ENCODE peak calls at places on chromosome 7, in four cellular contexts. One of them, this sample, is unnamed.

GRCh38 chr7:36565792-36566356 is 158.4 kb downstream of the AOAH start:
- DNase-seq in uterus: no peak
- DNase-seq in HL-60: peak; percentile 8
- DNase-seq in dorsolateral prefrontal cortex: no peak
- DNase-seq in this sample: peak; percentile 53

GRCh38 chr7:51260516-51260915 is 56.1 kb downstream of the COBL start:
- DNase-seq in uterus: no peak
- DNase-seq in HL-60: no peak
- DNase-seq in dorsolateral prefrontal cortex: no peak
- DNase-seq in this sample: no peak

GRCh38 chr7:155423337-155424285 is 34.3 kb upstream of the EN2 start:
- DNase-seq in HL-60: no peak
- DNase-seq in dorsolateral prefrontal cortex: no peak
- DNase-seq in uterus: no peak
- DNase-seq in this sample: no peak

GRCh38 chr7:153030976-153031375 is 271.4 kb downstream of the ACTR3B start:
- DNase-seq in uterus: no peak
- DNase-seq in dorsolateral prefrontal cortex: no peak
- DNase-seq in HL-60: no peak
- DNase-seq in this sample: no peak

GRCh38 chr7:101743241-101743994 is 74.0 kb upstream of the CUX1 start:
- DNase-seq in dorsolateral prefrontal cortex: peak; percentile 58
- DNase-seq in uterus: peak; percentile 36
- DNase-seq in HL-60: peak; percentile 61
- DNase-seq in this sample: peak; percentile 58

GRCh38 chr7:46396501-46396900 is 475.4 kb upstream of the IGFBP3 start:
- DNase-seq in HL-60: no peak
- DNase-seq in uterus: peak; percentile 54
- DNase-seq in dorsolateral prefrontal cortex: no peak
- DNase-seq in this sample: no peak

GRCh38 chr7:40717242-40717641 is 582.4 kb downstream of the SUGCT start:
- DNase-seq in uterus: no peak
- DNase-seq in dorsolateral prefrontal cortex: no peak
- DNase-seq in HL-60: no peak
- DNase-seq in this sample: peak; percentile 92

GRCh38 chr7:101165075-101165957 is at the start of gene VGF:
- DNase-seq in uterus: peak; percentile 77
- DNase-seq in dorsolateral prefrontal cortex: peak; percentile 91
- DNase-seq in HL-60: peak; percentile 86
- DNase-seq in this sample: peak; percentile 90

GRCh38 chr7:108299251-108300014 is 156.8 kb downstream of the NRCAM start:
- DNase-seq in dorsolateral prefrontal cortex: no peak
- DNase-seq in uterus: no peak
- DNase-seq in HL-60: no peak
- DNase-seq in this sample: peak; percentile 68

GRCh38 chr7:140062118-140062527 is 628 bp downstream of the PARP12 start:
- DNase-seq in HL-60: no peak
- DNase-seq in dorsolateral prefrontal cortex: no peak
- DNase-seq in uterus: no peak
- DNase-seq in this sample: no peak

GRCh38 chr7:157668884-157669767 is 332.3 kb downstream of the DNAJB6 start:
- DNase-seq in uterus: no peak
- DNase-seq in HL-60: no peak
- DNase-seq in dorsolateral prefrontal cortex: no peak
- DNase-seq in this sample: no peak

GRCh38 chr7:48875300-48875916 is 48.9 kb upstream of the CDC14C start:
- DNase-seq in dorsolateral prefrontal cortex: peak; percentile 70
- DNase-seq in HL-60: no peak
- DNase-seq in uterus: no peak
- DNase-seq in this sample: peak; percentile 14
- TF ChIP-seq CTCF in dorsolateral prefrontal cortex: peak; percentile 73
- TF ChIP-seq CTCF in HL-60: peak; percentile 9
- TF ChIP-seq CTCF in uterus: no peak
- TF ChIP-seq CTCF in this sample: peak; percentile 9

DNA sequence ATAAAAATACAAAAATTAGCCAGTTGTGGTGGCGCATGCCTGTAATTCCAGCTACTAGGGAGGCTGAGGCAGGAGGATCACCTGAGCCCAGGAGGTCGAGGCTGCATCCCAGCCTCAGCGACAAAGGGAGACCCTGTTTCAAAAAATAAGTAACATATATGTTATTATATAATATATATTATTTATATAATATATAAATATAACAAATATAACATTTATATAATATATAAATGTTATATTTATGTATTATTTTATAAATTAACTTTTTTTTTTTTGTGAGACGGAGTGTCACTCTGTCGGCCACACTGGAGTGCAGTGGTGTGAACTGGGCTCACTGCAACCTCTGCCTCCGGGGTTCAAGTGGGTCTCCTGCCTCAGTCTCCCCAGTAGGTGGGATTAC is 1.5 kb upstream of the POR start:
- DNase-seq in uterus: no peak
- DNase-seq in HL-60: no peak
- DNase-seq in dorsolateral prefrontal cortex: no peak
- DNase-seq in this sample: no peak
- H3K4me3 ChIP-seq in uterus: no peak overlapping the region
- H3K4me3 ChIP-seq in HL-60: no peak overlapping the region
- H3K4me3 ChIP-seq in dorsolateral prefrontal cortex: no peak overlapping the region
- H3K4me3 ChIP-seq in this sample: no peak overlapping the region

GRCh38 chr7:76430211-76430610 is 5.5 kb downstream of the ZP3 start:
- DNase-seq in dorsolateral prefrontal cortex: no peak
- DNase-seq in HL-60: no peak
- DNase-seq in uterus: no peak
- DNase-seq in this sample: no peak

GRCh38 chr7:76428868-76429805 is 4.4 kb downstream of the ZP3 start:
- DNase-seq in HL-60: peak; percentile 37
- DNase-seq in dorsolateral prefrontal cortex: no peak
- DNase-seq in uterus: no peak
- DNase-seq in this sample: peak; percentile 40

GRCh38 chr7:76426246-76426645 is 1.5 kb downstream of the ZP3 start:
- DNase-seq in uterus: no peak
- DNase-seq in dorsolateral prefrontal cortex: no peak
- DNase-seq in HL-60: no peak
- DNase-seq in this sample: no peak

GRCh38 chr7:76427635-76428034 is 2.9 kb downstream of the ZP3 start:
- DNase-seq in HL-60: no peak
- DNase-seq in dorsolateral prefrontal cortex: no peak
- DNase-seq in uterus: no peak
- DNase-seq in this sample: no peak

GRCh38 chr7:76428149-76428823 is 3.5 kb downstream of the ZP3 start:
- DNase-seq in HL-60: no peak
- DNase-seq in dorsolateral prefrontal cortex: no peak
- DNase-seq in uterus: no peak
- DNase-seq in this sample: no peak
- TF ChIP-seq CTCF in HL-60: no peak
- TF ChIP-seq CTCF in dorsolateral prefrontal cortex: no peak
- TF ChIP-seq CTCF in uterus: no peak
- TF ChIP-seq CTCF in this sample: no peak

GRCh38 chr7:98283887-98284222 is 2.4 kb downstream of the BRI3 start:
- DNase-seq in dorsolateral prefrontal cortex: no peak
- DNase-seq in uterus: no peak
- DNase-seq in HL-60: no peak
- DNase-seq in this sample: no peak
- H3K4me3 ChIP-seq in dorsolateral prefrontal cortex: peak overlapping the region; percentile 79
- H3K4me3 ChIP-seq in uterus: peak overlapping the region; percentile 92
- H3K4me3 ChIP-seq in HL-60: peak overlapping the region; percentile 70
- H3K4me3 ChIP-seq in this sample: peak overlapping the region; percentile 95

This sample was measured in fibroblast of pulmonary artery.